ENCODE peak calls at places on chromosome 11, in ten cellular contexts. X is HT-29; K is COR-L47; Q is occipital lobe; T is lower lobe of right lung; B is adrenal gland; H is CD4-positive, alpha-beta T cell; Y is uterus; C is progenitor cell of endocrine pancreas; O is transverse colon. S is an unnamed sample.

GRCh38 chr11:316031-316701 is 2.3 kb downstream of the IFITM1 start:
- DNase-seq in X (no peak), K (no peak), Q (no peak), T (peak), B (peak), H (no peak), Y (no peak), C (no peak), O (no peak), S (no peak)

GRCh38 chr11:45688472-45689033 is 23.1 kb upstream of the CHST1 start:
- DNase-seq in X (no peak), K (peak), Q (no peak), T (no peak), B (no peak), H (no peak), Y (no peak), C (no peak), O (no peak), S (no peak)

GRCh38 chr11:94835571-94835970 is 67.4 kb downstream of the AMOTL1 start:
- DNase-seq in X (no peak), K (no peak), Q (no peak), T (no peak), B (no peak), H (no peak), Y (no peak), C (no peak), O (no peak), S (no peak)

GRCh38 chr11:79366218-79366617 is 74.6 kb downstream of the TENM4 start:
- DNase-seq in X (no peak), K (no peak), Q (no peak), T (no peak), B (no peak), H (no peak), Y (no peak), C (no peak), O (no peak), S (no peak)

GRCh38 chr11:16097543-16097942 is 258.8 kb downstream of the SOX6 start:
- DNase-seq in X (no peak), K (peak), Q (no peak), T (no peak), B (no peak), H (no peak), Y (no peak), C (no peak), O (peak), S (no peak)

GRCh38 chr11:108863528-108863927 is 198.7 kb downstream of the DDX10 start:
- DNase-seq in X (no peak), K (no peak), Q (no peak), T (no peak), B (no peak), H (no peak), Y (no peak), C (no peak), O (peak), S (no peak)

GRCh38 chr11:94780432-94780831 is 12.3 kb downstream of the AMOTL1 start:
- DNase-seq in X (no peak), K (no peak), Q (no peak), T (no peak), B (no peak), H (no peak), Y (no peak), C (no peak), O (no peak), S (no peak)

GRCh38 chr11:86931965-86932332 is 23.2 kb downstream of the FZD4 start:
- DNase-seq in X (no peak), K (no peak), Q (no peak), T (no peak), B (peak), H (no peak), Y (peak), C (no peak), O (no peak), S (no peak)

GRCh38 chr11:76163289-76163880 is 42.9 kb downstream of the WNT11 start:
- DNase-seq in X (no peak), K (no peak), Q (no peak), T (peak), B (no peak), H (no peak), Y (no peak), C (no peak), O (no peak), S (no peak)